ENCODE peak calls at places on chromosomes 1 and 21, in seven cellular contexts. One of them, this sample, is unnamed.

GRCh38 chr21:45537746-45538291 is 4.4 kb downstream of the SLC19A1 start:
- DNase-seq in OCI-LY7: no peak
- DNase-seq in uterus: peak; percentile 6
- DNase-seq in prostate gland: no peak
- DNase-seq in esophagus muscularis mucosa: no peak
- DNase-seq in kidney: peak; percentile 68
- DNase-seq in IMR-90: no peak
- DNase-seq in this sample: peak; percentile 35

GRCh38 chr1:65625528-65625927 is 167.2 kb upstream of the PDE4B start:
- DNase-seq in IMR-90: no peak
- DNase-seq in OCI-LY7: no peak
- DNase-seq in uterus: no peak
- DNase-seq in esophagus muscularis mucosa: no peak
- DNase-seq in kidney: no peak
- DNase-seq in prostate gland: no peak
- DNase-seq in this sample: no peak

GRCh38 chr1:67629370-67630075 is 55.5 kb upstream of the GADD45A start:
- DNase-seq in kidney: no peak
- DNase-seq in OCI-LY7: no peak
- DNase-seq in prostate gland: peak; percentile 44
- DNase-seq in uterus: no peak
- DNase-seq in esophagus muscularis mucosa: no peak
- DNase-seq in IMR-90: no peak
- DNase-seq in this sample: no peak

GRCh38 chr1:63746129-63746864 is 27.5 kb upstream of the ROR1 start:
- DNase-seq in OCI-LY7: no peak
- DNase-seq in kidney: peak; percentile 62
- DNase-seq in esophagus muscularis mucosa: no peak
- DNase-seq in IMR-90: peak; percentile 95
- DNase-seq in uterus: no peak
- DNase-seq in prostate gland: no peak
- DNase-seq in this sample: no peak

GRCh38 chr1:180929389-180929788 is 16.7 kb downstream of the KIAA1614 start:
- DNase-seq in OCI-LY7: no peak
- DNase-seq in prostate gland: no peak
- DNase-seq in kidney: no peak
- DNase-seq in IMR-90: no peak
- DNase-seq in uterus: no peak
- DNase-seq in esophagus muscularis mucosa: no peak
- DNase-seq in this sample: no peak

GRCh38 chr1:119083479-119083878 is 57.0 kb downstream of the WARS2 start:
- DNase-seq in kidney: no peak
- DNase-seq in uterus: no peak
- DNase-seq in OCI-LY7: no peak
- DNase-seq in prostate gland: no peak
- DNase-seq in esophagus muscularis mucosa: no peak
- DNase-seq in IMR-90: no peak
- DNase-seq in this sample: no peak

GRCh38 chr1:107264561-107264960 is 123.7 kb downstream of the NTNG1 start:
- DNase-seq in OCI-LY7: no peak
- DNase-seq in uterus: no peak
- DNase-seq in kidney: no peak
- DNase-seq in prostate gland: no peak
- DNase-seq in IMR-90: peak; percentile 20
- DNase-seq in esophagus muscularis mucosa: no peak
- DNase-seq in this sample: no peak

GRCh38 chr1:10585242-10585641 is 110.5 kb downstream of the PEX14 start:
- DNase-seq in kidney: no peak
- DNase-seq in prostate gland: no peak
- DNase-seq in IMR-90: no peak
- DNase-seq in OCI-LY7: no peak
- DNase-seq in uterus: no peak
- DNase-seq in esophagus muscularis mucosa: no peak
- DNase-seq in this sample: no peak

GRCh38 chr1:94727846-94728715 is 92.1 kb upstream of the SLC44A3 start:
- DNase-seq in kidney: no peak
- DNase-seq in IMR-90: peak; percentile 99
- DNase-seq in OCI-LY7: no peak
- DNase-seq in prostate gland: no peak
- DNase-seq in esophagus muscularis mucosa: peak; percentile 90
- DNase-seq in uterus: no peak
- DNase-seq in this sample: no peak

GRCh38 chr1:203906932-203907331 is 45.5 kb downstream of the SNRPE start:
- DNase-seq in prostate gland: no peak
- DNase-seq in OCI-LY7: no peak
- DNase-seq in kidney: no peak
- DNase-seq in uterus: no peak
- DNase-seq in esophagus muscularis mucosa: no peak
- DNase-seq in IMR-90: peak; percentile 93
- DNase-seq in this sample: no peak

GRCh38 chr1:942411-942821 is 16.6 kb downstream of the NOC2L start:
- DNase-seq in OCI-LY7: no peak
- DNase-seq in kidney: no peak
- DNase-seq in esophagus muscularis mucosa: no peak
- DNase-seq in prostate gland: no peak
- DNase-seq in uterus: no peak
- DNase-seq in IMR-90: no peak
- DNase-seq in this sample: no peak

GRCh38 chr1:93847811-93848288 is 31.2 kb downstream of the DNTTIP2 start:
- DNase-seq in uterus: peak; percentile 71
- DNase-seq in IMR-90: peak; percentile 60
- DNase-seq in prostate gland: peak; percentile 51
- DNase-seq in esophagus muscularis mucosa: no peak
- DNase-seq in OCI-LY7: peak; percentile 68
- DNase-seq in kidney: peak; percentile 90
- DNase-seq in this sample: peak; percentile 60

GRCh38 chr1:43786201-43786958 is 79.0 kb downstream of the ST3GAL3 start:
- DNase-seq in OCI-LY7: no peak
- DNase-seq in uterus: no peak
- DNase-seq in kidney: no peak
- DNase-seq in prostate gland: no peak
- DNase-seq in esophagus muscularis mucosa: no peak
- DNase-seq in IMR-90: peak; percentile 68
- DNase-seq in this sample: no peak

GRCh38 chr1:43781574-43781973 is 74.2 kb downstream of the ST3GAL3 start:
- DNase-seq in OCI-LY7: no peak
- DNase-seq in IMR-90: no peak
- DNase-seq in uterus: no peak
- DNase-seq in prostate gland: no peak
- DNase-seq in kidney: no peak
- DNase-seq in esophagus muscularis mucosa: no peak
- DNase-seq in this sample: no peak

GRCh38 chr1:43783096-43783670 is 75.8 kb downstream of the ST3GAL3 start:
- DNase-seq in uterus: no peak
- DNase-seq in esophagus muscularis mucosa: no peak
- DNase-seq in prostate gland: no peak
- DNase-seq in kidney: no peak
- DNase-seq in OCI-LY7: no peak
- DNase-seq in IMR-90: no peak
- DNase-seq in this sample: no peak

GRCh38 chr1:43786975-43787374 is 79.6 kb downstream of the ST3GAL3 start:
- DNase-seq in uterus: no peak
- DNase-seq in prostate gland: no peak
- DNase-seq in OCI-LY7: no peak
- DNase-seq in kidney: no peak
- DNase-seq in esophagus muscularis mucosa: no peak
- DNase-seq in IMR-90: peak; percentile 33
- DNase-seq in this sample: no peak

GRCh38 chr1:43783671-43784205 is 76.4 kb downstream of the ST3GAL3 start:
- DNase-seq in OCI-LY7: no peak
- DNase-seq in prostate gland: peak; percentile 21
- DNase-seq in kidney: peak; percentile 59
- DNase-seq in IMR-90: peak; percentile 51
- DNase-seq in uterus: no peak
- DNase-seq in esophagus muscularis mucosa: no peak
- DNase-seq in this sample: no peak
- H3K27ac ChIP-seq in OCI-LY7: no peak overlapping the region
- H3K27ac ChIP-seq in prostate gland: no peak overlapping the region
- H3K27ac ChIP-seq in kidney: no peak overlapping the region
- H3K27ac ChIP-seq in IMR-90: no peak overlapping the region
- H3K27ac ChIP-seq in uterus: no peak overlapping the region
- H3K27ac ChIP-seq in esophagus muscularis mucosa: no peak overlapping the region
- H3K27ac ChIP-seq in this sample: no peak overlapping the region

GRCh38 chr1:8426996-8427395 is 109.1 kb downstream of the SLC45A1 start:
- DNase-seq in esophagus muscularis mucosa: no peak
- DNase-seq in OCI-LY7: peak; percentile 56
- DNase-seq in uterus: no peak
- DNase-seq in prostate gland: no peak
- DNase-seq in IMR-90: no peak
- DNase-seq in kidney: no peak
- DNase-seq in this sample: no peak

GRCh38 chr1:8429549-8430105 is 111.7 kb downstream of the SLC45A1 start:
- DNase-seq in kidney: no peak
- DNase-seq in OCI-LY7: peak; percentile 44
- DNase-seq in IMR-90: no peak
- DNase-seq in prostate gland: no peak
- DNase-seq in esophagus muscularis mucosa: no peak
- DNase-seq in uterus: no peak
- DNase-seq in this sample: no peak

GRCh38 chr1:8427493-8427892 is 109.6 kb downstream of the SLC45A1 start:
- DNase-seq in prostate gland: no peak
- DNase-seq in uterus: no peak
- DNase-seq in kidney: no peak
- DNase-seq in esophagus muscularis mucosa: no peak
- DNase-seq in IMR-90: no peak
- DNase-seq in OCI-LY7: peak; percentile 97
- DNase-seq in this sample: no peak

GRCh38 chr1:8428441-8428840 is 110.5 kb downstream of the SLC45A1 start:
- DNase-seq in prostate gland: no peak
- DNase-seq in kidney: no peak
- DNase-seq in IMR-90: no peak
- DNase-seq in OCI-LY7: peak; percentile 34
- DNase-seq in esophagus muscularis mucosa: no peak
- DNase-seq in uterus: no peak
- DNase-seq in this sample: no peak

GRCh38 chr1:8427986-8428385 is 110.1 kb downstream of the SLC45A1 start:
- DNase-seq in uterus: no peak
- DNase-seq in esophagus muscularis mucosa: no peak
- DNase-seq in prostate gland: no peak
- DNase-seq in kidney: no peak
- DNase-seq in IMR-90: no peak
- DNase-seq in OCI-LY7: peak; percentile 50
- DNase-seq in this sample: peak; percentile 55
- H3K4me3 ChIP-seq in uterus: no peak overlapping the region
- H3K4me3 ChIP-seq in esophagus muscularis mucosa: no peak overlapping the region
- H3K4me3 ChIP-seq in prostate gland: no peak overlapping the region
- H3K4me3 ChIP-seq in kidney: no peak overlapping the region
- H3K4me3 ChIP-seq in IMR-90: no peak overlapping the region
- H3K4me3 ChIP-seq in OCI-LY7: peak overlapping the region; percentile 60
- H3K4me3 ChIP-seq in this sample: no peak overlapping the region

GRCh38 chr1:74690909-74691308 is 17.3 kb upstream of the ERICH3 start:
- DNase-seq in esophagus muscularis mucosa: no peak
- DNase-seq in OCI-LY7: no peak
- DNase-seq in prostate gland: no peak
- DNase-seq in IMR-90: no peak
- DNase-seq in kidney: no peak
- DNase-seq in uterus: no peak
- DNase-seq in this sample: no peak

GRCh38 chr1:74684301-74684700 is 10.7 kb upstream of the ERICH3 start:
- DNase-seq in uterus: no peak
- DNase-seq in kidney: no peak
- DNase-seq in prostate gland: no peak
- DNase-seq in IMR-90: no peak
- DNase-seq in OCI-LY7: no peak
- DNase-seq in esophagus muscularis mucosa: no peak
- DNase-seq in this sample: no peak

GRCh38 chr1:74683656-74684055 is 10.1 kb upstream of the ERICH3 start:
- DNase-seq in IMR-90: no peak
- DNase-seq in uterus: no peak
- DNase-seq in esophagus muscularis mucosa: no peak
- DNase-seq in OCI-LY7: no peak
- DNase-seq in prostate gland: no peak
- DNase-seq in kidney: no peak
- DNase-seq in this sample: no peak

GRCh38 chr1:74689800-74690696 is 16.5 kb upstream of the ERICH3 start:
- DNase-seq in kidney: no peak
- DNase-seq in IMR-90: peak; percentile 52
- DNase-seq in esophagus muscularis mucosa: no peak
- DNase-seq in uterus: peak; percentile 45
- DNase-seq in prostate gland: peak; percentile 55
- DNase-seq in OCI-LY7: peak; percentile 64
- DNase-seq in this sample: no peak

DNA sequence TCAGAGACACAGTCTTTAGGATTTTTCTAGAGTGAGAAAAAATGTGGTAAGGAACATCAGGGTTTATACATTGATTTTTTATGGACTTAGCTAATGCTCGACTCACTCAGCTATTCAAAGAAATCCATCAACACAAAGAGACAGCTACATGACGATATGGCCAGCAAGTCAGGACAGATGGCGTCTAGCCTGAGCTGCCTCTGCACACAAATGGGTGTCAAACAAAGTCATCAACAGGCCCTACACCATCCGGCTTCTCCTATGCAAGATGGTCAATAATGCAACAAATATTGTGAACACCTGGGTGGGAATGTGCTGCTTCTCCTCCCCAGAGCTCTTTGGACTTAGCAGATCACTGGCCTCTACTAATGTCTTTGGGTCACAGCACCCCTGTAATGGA is 13.3 kb upstream of the ERICH3 start:
- DNase-seq in uterus: no peak
- DNase-seq in prostate gland: no peak
- DNase-seq in kidney: no peak
- DNase-seq in OCI-LY7: no peak
- DNase-seq in esophagus muscularis mucosa: no peak
- DNase-seq in IMR-90: no peak
- DNase-seq in this sample: no peak
- TF ChIP-seq CTCF in uterus: no peak
- TF ChIP-seq CTCF in prostate gland: no peak
- TF ChIP-seq CTCF in kidney: no peak
- TF ChIP-seq CTCF in OCI-LY7: no peak
- TF ChIP-seq CTCF in esophagus muscularis mucosa: no peak
- TF ChIP-seq CTCF in IMR-90: no peak
- TF ChIP-seq CTCF in this sample: no peak

GRCh38 chr1:59819566-59820438 is 5.1 kb downstream of the HOOK1 start:
- DNase-seq in prostate gland: no peak
- DNase-seq in IMR-90: no peak
- DNase-seq in kidney: no peak
- DNase-seq in uterus: no peak
- DNase-seq in OCI-LY7: no peak
- DNase-seq in esophagus muscularis mucosa: no peak
- DNase-seq in this sample: no peak
- H3K27ac ChIP-seq in prostate gland: no peak overlapping the region
- H3K27ac ChIP-seq in IMR-90: no peak overlapping the region
- H3K27ac ChIP-seq in kidney: peak overlapping the region; percentile 17
- H3K27ac ChIP-seq in uterus: no peak overlapping the region
- H3K27ac ChIP-seq in OCI-LY7: no peak overlapping the region
- H3K27ac ChIP-seq in esophagus muscularis mucosa: no peak overlapping the region
- H3K27ac ChIP-seq in this sample: no peak overlapping the region

This sample was measured in dorsolateral prefrontal cortex.